ENCODE peak calls at places on chromosome 6, in seven cellular contexts. One of them, this sample, is unnamed.

GRCh38 chr6:90286884-90287488 is 9.7 kb downstream of the BACH2 start:
- DNase-seq in mesendoderm: peak; percentile 94
- DNase-seq in H9: peak; percentile 87
- DNase-seq in trophoblast cell: peak; percentile 81
- DNase-seq in H1: peak; percentile 62
- DNase-seq in neuronal stem cell: peak; percentile 46
- DNase-seq in mesenchymal stem cell: peak; percentile 29
- DNase-seq in this sample: peak; percentile 20

GRCh38 chr6:89392823-89393222 is 19.2 kb downstream of the RRAGD start:
- DNase-seq in mesenchymal stem cell: no peak
- DNase-seq in mesendoderm: no peak
- DNase-seq in neuronal stem cell: no peak
- DNase-seq in H9: no peak
- DNase-seq in trophoblast cell: no peak
- DNase-seq in H1: no peak
- DNase-seq in this sample: no peak

GRCh38 chr6:7515363-7515762 is 26.1 kb upstream of the DSP start:
- DNase-seq in neuronal stem cell: no peak
- DNase-seq in mesenchymal stem cell: no peak
- DNase-seq in H9: no peak
- DNase-seq in trophoblast cell: no peak
- DNase-seq in mesendoderm: no peak
- DNase-seq in H1: no peak
- DNase-seq in this sample: no peak

GRCh38 chr6:29746846-29747687 is 23.8 kb downstream of the HLA-F start:
- DNase-seq in mesendoderm: no peak
- DNase-seq in neuronal stem cell: no peak
- DNase-seq in H9: no peak
- DNase-seq in mesenchymal stem cell: no peak
- DNase-seq in H1: no peak
- DNase-seq in trophoblast cell: peak; percentile 17
- DNase-seq in this sample: no peak

GRCh38 chr6:85416766-85417165 is 33.1 kb upstream of the NT5E start:
- DNase-seq in neuronal stem cell: no peak
- DNase-seq in H9: no peak
- DNase-seq in trophoblast cell: no peak
- DNase-seq in mesendoderm: no peak
- DNase-seq in H1: no peak
- DNase-seq in mesenchymal stem cell: no peak
- DNase-seq in this sample: peak; percentile 48

GRCh38 chr6:30061766-30062458 is 847 bp downstream of the POLR1H start:
- DNase-seq in trophoblast cell: no peak
- DNase-seq in mesendoderm: peak; percentile 38
- DNase-seq in neuronal stem cell: no peak
- DNase-seq in mesenchymal stem cell: peak; percentile 57
- DNase-seq in H9: no peak
- DNase-seq in H1: no peak
- DNase-seq in this sample: peak; percentile 17

GRCh38 chr6:38012573-38012972 is 193.0 kb downstream of the ZFAND3 start:
- DNase-seq in trophoblast cell: peak; percentile 70
- DNase-seq in mesenchymal stem cell: peak; percentile 65
- DNase-seq in H1: peak; percentile 10
- DNase-seq in mesendoderm: peak; percentile 54
- DNase-seq in H9: no peak
- DNase-seq in neuronal stem cell: no peak
- DNase-seq in this sample: peak; percentile 67

GRCh38 chr6:34664270-34664971 is 32.1 kb downstream of the ILRUN start:
- DNase-seq in trophoblast cell: peak; percentile 82
- DNase-seq in mesenchymal stem cell: peak; percentile 72
- DNase-seq in H9: no peak
- DNase-seq in H1: no peak
- DNase-seq in neuronal stem cell: no peak
- DNase-seq in mesendoderm: no peak
- DNase-seq in this sample: peak; percentile 62

GRCh38 chr6:25504661-25505060 is 147.4 kb upstream of the SCGN start:
- DNase-seq in neuronal stem cell: peak; percentile 18
- DNase-seq in mesendoderm: no peak
- DNase-seq in mesenchymal stem cell: no peak
- DNase-seq in trophoblast cell: no peak
- DNase-seq in H1: no peak
- DNase-seq in H9: no peak
- DNase-seq in this sample: peak; percentile 32

GRCh38 chr6:17986656-17987575 is 519 bp downstream of the KIF13A start:
- DNase-seq in H9: peak; percentile 67
- DNase-seq in neuronal stem cell: peak; percentile 42
- DNase-seq in mesenchymal stem cell: peak; percentile 66
- DNase-seq in H1: no peak
- DNase-seq in mesendoderm: peak; percentile 83
- DNase-seq in trophoblast cell: peak; percentile 64
- DNase-seq in this sample: peak; percentile 39

GRCh38 chr6:5107332-5107731 is 22.2 kb downstream of the PPP1R3G start:
- DNase-seq in neuronal stem cell: no peak
- DNase-seq in H9: no peak
- DNase-seq in trophoblast cell: no peak
- DNase-seq in H1: no peak
- DNase-seq in mesenchymal stem cell: no peak
- DNase-seq in mesendoderm: no peak
- DNase-seq in this sample: no peak

GRCh38 chr6:70706491-70707123 is 38.9 kb downstream of the SMAP1 start:
- DNase-seq in mesendoderm: no peak
- DNase-seq in H9: no peak
- DNase-seq in mesenchymal stem cell: peak; percentile 47
- DNase-seq in neuronal stem cell: peak; percentile 39
- DNase-seq in trophoblast cell: peak; percentile 67
- DNase-seq in H1: no peak
- DNase-seq in this sample: peak; percentile 58

GRCh38 chr6:152472325-152472724 is 164.8 kb downstream of the SYNE1 start:
- DNase-seq in mesendoderm: no peak
- DNase-seq in H9: no peak
- DNase-seq in neuronal stem cell: no peak
- DNase-seq in mesenchymal stem cell: no peak
- DNase-seq in H1: no peak
- DNase-seq in trophoblast cell: no peak
- DNase-seq in this sample: no peak

GRCh38 chr6:166515072-166515810 is 71.2 kb downstream of the RAMACL start:
- DNase-seq in H1: no peak
- DNase-seq in mesendoderm: peak; percentile 89
- DNase-seq in trophoblast cell: peak; percentile 59
- DNase-seq in neuronal stem cell: no peak
- DNase-seq in H9: no peak
- DNase-seq in mesenchymal stem cell: peak; percentile 89
- DNase-seq in this sample: peak; percentile 93

GRCh38 chr6:166957805-166958076 is 1.4 kb upstream of the RNASET2 start:
- DNase-seq in H1: no peak
- DNase-seq in H9: no peak
- DNase-seq in neuronal stem cell: no peak
- DNase-seq in mesendoderm: no peak
- DNase-seq in mesenchymal stem cell: no peak
- DNase-seq in trophoblast cell: no peak
- DNase-seq in this sample: no peak

GRCh38 chr6:2235782-2236495 is 9.5 kb downstream of the GMDS start:
- DNase-seq in neuronal stem cell: no peak
- DNase-seq in H9: no peak
- DNase-seq in mesenchymal stem cell: no peak
- DNase-seq in H1: no peak
- DNase-seq in trophoblast cell: no peak
- DNase-seq in mesendoderm: no peak
- DNase-seq in this sample: no peak

GRCh38 chr6:167140589-167141474 is 16.9 kb downstream of the GPR31 start:
- DNase-seq in neuronal stem cell: no peak
- DNase-seq in mesendoderm: no peak
- DNase-seq in H1: no peak
- DNase-seq in trophoblast cell: no peak
- DNase-seq in H9: no peak
- DNase-seq in mesenchymal stem cell: no peak
- DNase-seq in this sample: no peak

GRCh38 chr6:88882536-88882935 is 80.9 kb downstream of the RNGTT start:
- DNase-seq in trophoblast cell: no peak
- DNase-seq in H9: no peak
- DNase-seq in mesenchymal stem cell: no peak
- DNase-seq in mesendoderm: no peak
- DNase-seq in H1: no peak
- DNase-seq in neuronal stem cell: peak; percentile 30
- DNase-seq in this sample: no peak

GRCh38 chr6:167324111-167324510 is 775 bp upstream of the TTLL2 start:
- DNase-seq in trophoblast cell: no peak
- DNase-seq in H9: no peak
- DNase-seq in neuronal stem cell: no peak
- DNase-seq in mesenchymal stem cell: no peak
- DNase-seq in mesendoderm: no peak
- DNase-seq in H1: no peak
- DNase-seq in this sample: no peak

GRCh38 chr6:15293674-15294073 is 47.8 kb downstream of the JARID2 start:
- DNase-seq in mesenchymal stem cell: no peak
- DNase-seq in H1: no peak
- DNase-seq in mesendoderm: no peak
- DNase-seq in trophoblast cell: no peak
- DNase-seq in H9: no peak
- DNase-seq in neuronal stem cell: no peak
- DNase-seq in this sample: no peak

GRCh38 chr6:46184114-46184513 is 13.3 kb upstream of the ENPP5 start:
- DNase-seq in H9: no peak
- DNase-seq in mesenchymal stem cell: peak; percentile 12
- DNase-seq in trophoblast cell: no peak
- DNase-seq in H1: no peak
- DNase-seq in neuronal stem cell: no peak
- DNase-seq in mesendoderm: peak; percentile 26
- DNase-seq in this sample: peak; percentile 71

GRCh38 chr6:17580518-17581048 is 19.5 kb upstream of the FAM8A1 start:
- DNase-seq in mesendoderm: no peak
- DNase-seq in mesenchymal stem cell: no peak
- DNase-seq in neuronal stem cell: no peak
- DNase-seq in trophoblast cell: peak; percentile 60
- DNase-seq in H1: no peak
- DNase-seq in H9: peak; percentile 46
- DNase-seq in this sample: no peak

GRCh38 chr6:106897580-106897979 is 76.9 kb downstream of the CD24 start:
- DNase-seq in H1: no peak
- DNase-seq in H9: no peak
- DNase-seq in neuronal stem cell: no peak
- DNase-seq in mesenchymal stem cell: no peak
- DNase-seq in mesendoderm: no peak
- DNase-seq in trophoblast cell: peak; percentile 10
- DNase-seq in this sample: no peak

GRCh38 chr6:19472168-19472567 is 365.0 kb upstream of the ID4 start:
- DNase-seq in trophoblast cell: peak; percentile 100
- DNase-seq in H9: no peak
- DNase-seq in H1: no peak
- DNase-seq in neuronal stem cell: no peak
- DNase-seq in mesenchymal stem cell: peak; percentile 73
- DNase-seq in mesendoderm: peak; percentile 60
- DNase-seq in this sample: peak; percentile 73

GRCh38 chr6:106163966-106164877 is 78.1 kb downstream of the PRDM1 start:
- DNase-seq in mesenchymal stem cell: peak; percentile 87
- DNase-seq in mesendoderm: no peak
- DNase-seq in trophoblast cell: peak; percentile 41
- DNase-seq in H9: no peak
- DNase-seq in H1: no peak
- DNase-seq in neuronal stem cell: no peak
- DNase-seq in this sample: peak; percentile 79

GRCh38 chr6:16837217-16837972 is 76.1 kb upstream of the ATXN1 start:
- DNase-seq in trophoblast cell: no peak
- DNase-seq in neuronal stem cell: no peak
- DNase-seq in H9: no peak
- DNase-seq in mesenchymal stem cell: no peak
- DNase-seq in H1: no peak
- DNase-seq in mesendoderm: no peak
- DNase-seq in this sample: no peak

GRCh38 chr6:138107078-138107751 is at the start of gene PERP:
- DNase-seq in trophoblast cell: peak; percentile 90
- DNase-seq in mesendoderm: peak; percentile 76
- DNase-seq in neuronal stem cell: peak; percentile 46
- DNase-seq in mesenchymal stem cell: peak; percentile 53
- DNase-seq in H9: peak; percentile 47
- DNase-seq in H1: no peak
- DNase-seq in this sample: peak; percentile 38
- H2BK120ac ChIP-seq in trophoblast cell: peak within 1 kb of the TSS; percentile 93
- H2BK120ac ChIP-seq in mesendoderm: peak within 1 kb of the TSS; percentile 56
- H2BK120ac ChIP-seq in neuronal stem cell: peak within 1 kb of the TSS; percentile 90
- H2BK120ac ChIP-seq in mesenchymal stem cell: peak within 1 kb of the TSS; percentile 11
- H2BK120ac ChIP-seq in H9: no peak within 1 kb of the TSS
- H2BK120ac ChIP-seq in H1: peak within 1 kb of the TSS; percentile 30
- H2BK120ac ChIP-seq in this sample: peak within 1 kb of the TSS; percentile 62

GRCh38 chr6:43297644-43298564 is at the start of gene SLC22A7:
- DNase-seq in neuronal stem cell: no peak
- DNase-seq in H1: no peak
- DNase-seq in H9: no peak
- DNase-seq in trophoblast cell: no peak
- DNase-seq in mesendoderm: no peak
- DNase-seq in mesenchymal stem cell: no peak
- DNase-seq in this sample: no peak

GRCh38 chr6:43299338-43300293 is 1.6 kb downstream of the SLC22A7 start:
- DNase-seq in H1: no peak
- DNase-seq in neuronal stem cell: no peak
- DNase-seq in mesendoderm: no peak
- DNase-seq in H9: no peak
- DNase-seq in mesenchymal stem cell: no peak
- DNase-seq in trophoblast cell: no peak
- DNase-seq in this sample: no peak

GRCh38 chr6:43301081-43301870 is 3.2 kb downstream of the SLC22A7 start:
- DNase-seq in neuronal stem cell: no peak
- DNase-seq in trophoblast cell: no peak
- DNase-seq in mesendoderm: no peak
- DNase-seq in mesenchymal stem cell: no peak
- DNase-seq in H9: no peak
- DNase-seq in H1: no peak
- DNase-seq in this sample: no peak

GRCh38 chr6:43296780-43297494 is 1.1 kb upstream of the SLC22A7 start:
- DNase-seq in mesenchymal stem cell: no peak
- DNase-seq in H1: no peak
- DNase-seq in trophoblast cell: no peak
- DNase-seq in H9: no peak
- DNase-seq in mesendoderm: no peak
- DNase-seq in neuronal stem cell: no peak
- DNase-seq in this sample: no peak

GRCh38 chr6:43298565-43299337 is 691 bp downstream of the SLC22A7 start:
- DNase-seq in mesenchymal stem cell: no peak
- DNase-seq in neuronal stem cell: no peak
- DNase-seq in H1: no peak
- DNase-seq in H9: no peak
- DNase-seq in mesendoderm: no peak
- DNase-seq in trophoblast cell: no peak
- DNase-seq in this sample: no peak
- H2BK120ac ChIP-seq in mesenchymal stem cell: no peak overlapping the region
- H2BK120ac ChIP-seq in neuronal stem cell: no peak overlapping the region
- H2BK120ac ChIP-seq in H1: no peak overlapping the region
- H2BK120ac ChIP-seq in H9: no peak overlapping the region
- H2BK120ac ChIP-seq in mesendoderm: no peak overlapping the region
- H2BK120ac ChIP-seq in trophoblast cell: no peak overlapping the region
- H2BK120ac ChIP-seq in this sample: no peak overlapping the region

GRCh38 chr6:118083711-118084110 is 176.6 kb downstream of the SLC35F1 start:
- DNase-seq in H9: no peak
- DNase-seq in trophoblast cell: no peak
- DNase-seq in H1: no peak
- DNase-seq in neuronal stem cell: no peak
- DNase-seq in mesenchymal stem cell: no peak
- DNase-seq in mesendoderm: no peak
- DNase-seq in this sample: no peak
- H2BK120ac ChIP-seq in H9: no peak overlapping the region
- H2BK120ac ChIP-seq in trophoblast cell: no peak overlapping the region
- H2BK120ac ChIP-seq in H1: no peak overlapping the region
- H2BK120ac ChIP-seq in neuronal stem cell: no peak overlapping the region
- H2BK120ac ChIP-seq in mesenchymal stem cell: no peak overlapping the region
- H2BK120ac ChIP-seq in mesendoderm: no peak overlapping the region
- H2BK120ac ChIP-seq in this sample: no peak overlapping the region

GRCh38 chr6:21271431-21272155 is 322.0 kb upstream of the SOX4 start:
- DNase-seq in neuronal stem cell: no peak
- DNase-seq in mesendoderm: no peak
- DNase-seq in mesenchymal stem cell: no peak
- DNase-seq in H1: no peak
- DNase-seq in H9: no peak
- DNase-seq in trophoblast cell: no peak
- DNase-seq in this sample: no peak
- H2BK120ac ChIP-seq in neuronal stem cell: no peak overlapping the region
- H2BK120ac ChIP-seq in mesendoderm: no peak overlapping the region
- H2BK120ac ChIP-seq in mesenchymal stem cell: no peak overlapping the region
- H2BK120ac ChIP-seq in H1: no peak overlapping the region
- H2BK120ac ChIP-seq in H9: no peak overlapping the region
- H2BK120ac ChIP-seq in trophoblast cell: no peak overlapping the region
- H2BK120ac ChIP-seq in this sample: no peak overlapping the region